ENCODE peak calls at places on chromosome 22, in ten cellular contexts. Q is CD4-positive, alpha-beta memory T cell; D is GM12865; H is A549; F is A673; P is OCI-LY7; N is astrocyte; X is thoracic aorta; M is fibroblast of the aortic adventitia; R is kidney epithelial cell. C is an unnamed sample.

GRCh38 chr22:50713008-50713385 is 25.0 kb upstream of the ACR start:
- DNase-seq in F (no peak), X (no peak), Q (no peak), R (no peak), H (no peak), P (no peak), M (no peak), N (no peak), D (no peak), C (no peak)

GRCh38 chr22:39297490-39298193 is 21.8 kb downstream of the RPL3 start:
- DNase-seq in X (no peak), Q (no peak), D (peak; percentile 44), P (peak; percentile 60), M (no peak), R (no peak), F (no peak), N (peak; percentile 46), H (no peak), C (peak; percentile 29)

GRCh38 chr22:19930537-19931486 is 10.8 kb upstream of the COMT start:
- DNase-seq in N (no peak), M (no peak), R (no peak), P (no peak), F (no peak), X (no peak), D (no peak), Q (no peak), H (no peak), C (no peak)

GRCh38 chr22:39250131-39250530 is 5.3 kb upstream of the PDGFB start:
- DNase-seq in D (no peak), R (no peak), M (no peak), X (no peak), Q (no peak), N (no peak), P (no peak), H (no peak), F (no peak), C (no peak)

GRCh38 chr22:34236527-34236926 is 316.3 kb upstream of the LARGE1 start:
- DNase-seq in H (no peak), D (no peak), P (no peak), F (no peak), N (no peak), Q (no peak), R (no peak), X (no peak), M (no peak), C (peak; percentile 27)

GRCh38 chr22:50706481-50707125 is 31.4 kb upstream of the ACR start:
- DNase-seq in H (no peak), N (no peak), F (no peak), D (no peak), X (no peak), P (no peak), Q (no peak), M (no peak), R (no peak), C (no peak)

GRCh38 chr22:20444325-20444724 is 6.7 kb upstream of the SCARF2 start:
- DNase-seq in R (no peak), X (no peak), P (no peak), H (no peak), M (no peak), D (no peak), Q (no peak), F (no peak), N (no peak), C (no peak)

GRCh38 chr22:41565403-41566054 is 4.7 kb downstream of the CSDC2 start:
- DNase-seq in X (no peak), N (peak; percentile 81), R (no peak), H (peak; percentile 73), P (no peak), D (no peak), Q (no peak), F (peak; percentile 84), M (peak; percentile 83), C (no peak)

GRCh38 chr22:48567213-48567975 is 1260.3 kb downstream of the BRD1 start:
- DNase-seq in P (no peak), R (no peak), N (no peak), M (no peak), X (no peak), H (no peak), Q (no peak), D (no peak), F (peak; percentile 87), C (peak; percentile 48)

GRCh38 chr22:24325105-24325757 is 54.6 kb downstream of the SPECC1L start:
- DNase-seq in M (peak; percentile 94), X (no peak), N (peak; percentile 82), F (peak; percentile 78), D (peak; percentile 84), H (peak; percentile 70), P (peak; percentile 79), R (peak; percentile 59), Q (no peak), C (peak; percentile 90)

GRCh38 chr22:32723632-32724031 is 77.9 kb upstream of the TIMP3 start:
- DNase-seq in H (no peak), N (peak; percentile 96), P (peak; percentile 27), M (peak; percentile 95), F (no peak), Q (no peak), X (no peak), R (peak; percentile 18), D (peak; percentile 57), C (peak; percentile 96)

GRCh38 chr22:42490244-42490832 is 29.3 kb downstream of the RRP7A start:
- DNase-seq in Q (no peak), R (no peak), X (no peak), H (no peak), N (no peak), F (peak; percentile 39), D (no peak), M (no peak), P (no peak), C (no peak)

GRCh38 chr22:39739338-39740027 is 154.1 kb downstream of the ENTHD1 start:
- DNase-seq in M (no peak), P (no peak), N (no peak), H (no peak), Q (no peak), F (no peak), R (no peak), D (peak; percentile 29), X (no peak), C (no peak)

GRCh38 chr22:30279389-30279788 is 9.9 kb downstream of the CASTOR1 start:
- DNase-seq in H (no peak), D (no peak), R (no peak), Q (no peak), M (no peak), P (no peak), N (no peak), X (no peak), F (peak; percentile 29), C (no peak)

GRCh38 chr22:20844055-20845037 is 14.3 kb downstream of the PI4KA start:
- DNase-seq in M (no peak), P (no peak), H (no peak), D (no peak), X (no peak), F (no peak), Q (no peak), R (no peak), N (no peak), C (no peak)

GRCh38 chr22:24005201-24005600 is at the start of gene GSTT4:
- DNase-seq in H (no peak), R (no peak), N (no peak), P (no peak), M (peak; percentile 51), D (no peak), X (no peak), F (no peak), Q (no peak), C (no peak)

GRCh38 chr22:46379301-46379930 is 43.9 kb downstream of the TRMU start:
- DNase-seq in F (no peak), D (no peak), X (no peak), M (no peak), P (no peak), R (peak; percentile 67), H (peak; percentile 67), Q (no peak), N (no peak), C (no peak)
- H3K4me3 ChIP-seq in F (no peak overlapping the region), D (no peak overlapping the region), X (no peak overlapping the region), M (no peak overlapping the region), P (no peak overlapping the region), R (no peak overlapping the region), H (peak overlapping the region; percentile 19), Q (no peak overlapping the region), N (no peak overlapping the region), C (no peak overlapping the region)

DNA sequence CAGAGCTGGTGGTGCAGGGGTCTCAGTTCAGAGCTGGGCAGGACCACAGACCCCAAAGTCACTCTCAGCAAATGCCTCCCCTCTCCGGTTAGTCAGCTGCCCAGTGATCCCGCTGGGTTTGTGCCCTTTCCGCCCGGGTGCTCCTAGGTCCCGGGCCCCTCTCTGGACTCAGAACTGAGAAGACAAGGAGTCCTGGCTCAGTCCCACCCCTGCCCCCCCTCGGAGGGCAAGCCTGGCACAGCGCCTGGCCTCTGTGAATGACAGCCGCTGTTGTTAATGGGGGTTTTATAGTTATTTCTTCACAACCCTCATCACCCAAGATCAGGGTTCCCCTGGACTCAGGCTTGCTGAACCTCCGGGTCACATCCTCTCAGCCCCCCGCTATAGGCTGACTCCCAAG is 47.6 kb downstream of the ELFN2 start:
- DNase-seq in P (no peak), H (no peak), D (no peak), N (no peak), M (no peak), Q (no peak), F (no peak), R (no peak), X (no peak), C (no peak)
- H3K4me3 ChIP-seq in P (no peak overlapping the region), H (no peak overlapping the region), D (no peak overlapping the region), N (no peak overlapping the region), M (no peak overlapping the region), Q (no peak overlapping the region), F (no peak overlapping the region), R (no peak overlapping the region), X (no peak overlapping the region), C (no peak overlapping the region)

GRCh38 chr22:29071261-29072045 is 1.4 kb upstream of the KREMEN1 start:
- DNase-seq in X (no peak), Q (no peak), H (peak; percentile 31), P (no peak), F (peak; percentile 42), M (peak; percentile 36), N (peak; percentile 20), D (peak; percentile 62), R (no peak), C (no peak)
- H3K4me3 ChIP-seq in X (peak overlapping the region; percentile 81), Q (no peak overlapping the region), H (peak overlapping the region; percentile 40), P (no peak overlapping the region), F (peak overlapping the region; percentile 19), M (peak overlapping the region; percentile 39), N (peak overlapping the region; percentile 38), D (peak overlapping the region; percentile 3), R (peak overlapping the region; percentile 17), C (no peak overlapping the region)

DNA sequence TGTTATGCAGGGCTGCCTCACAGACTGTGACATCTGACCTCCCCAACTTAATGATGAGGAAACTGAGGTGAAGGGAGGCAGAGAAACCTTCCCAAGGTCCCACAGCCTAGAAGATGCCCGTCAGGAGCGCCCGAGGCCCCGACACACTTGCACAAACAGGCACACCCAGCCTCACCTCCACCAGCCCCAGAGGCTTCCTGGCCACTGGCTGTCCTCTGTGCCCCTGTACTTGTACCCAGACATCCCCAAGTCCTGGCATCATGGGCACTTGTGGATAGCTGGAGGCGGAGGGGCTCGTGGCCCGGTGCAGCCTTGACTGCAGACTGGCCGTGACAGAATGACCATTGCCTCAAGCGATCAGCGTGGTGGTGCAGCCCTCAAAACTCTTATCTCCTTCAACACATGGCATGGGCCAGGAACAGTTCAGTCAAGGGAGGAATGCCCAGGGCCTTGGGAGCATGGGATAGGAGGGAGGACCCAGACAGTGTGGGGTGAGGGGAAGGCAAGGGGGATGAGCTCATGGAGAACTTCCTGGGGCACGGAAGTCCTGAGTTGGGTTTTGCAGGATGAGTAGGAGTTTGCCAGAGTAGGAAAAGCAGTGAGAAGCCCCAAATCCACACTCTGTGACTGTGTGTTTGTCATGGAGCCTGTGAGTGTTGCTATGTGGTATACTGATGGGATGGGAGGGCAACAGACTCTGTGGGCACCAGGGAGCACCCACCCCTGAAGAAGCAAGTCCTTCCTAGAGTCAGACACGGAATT is 25.8 kb upstream of the PPARA start:
- DNase-seq in X (no peak), N (no peak), Q (no peak), R (no peak), D (no peak), M (no peak), P (no peak), F (no peak), H (no peak), C (no peak)
- H3K4me3 ChIP-seq in X (no peak overlapping the region), N (no peak overlapping the region), Q (no peak overlapping the region), R (no peak overlapping the region), D (no peak overlapping the region), M (no peak overlapping the region), P (no peak overlapping the region), F (no peak overlapping the region), H (no peak overlapping the region), C (no peak overlapping the region)

C was measured in Jurkat, Clone E6-1.